ENCODE peak calls at places on chromosomes 3 and 15, in four cellular contexts. One of them, this sample, is unnamed.

GRCh38 chr3:184656991-184657669 is 54.7 kb downstream of the MAGEF1 start:
- DNase-seq in esophagus muscularis mucosa: no peak
- DNase-seq in T-helper 9 cell: no peak
- DNase-seq in NB4: no peak
- DNase-seq in this sample: no peak

GRCh38 chr3:57637391-57637790 is 40.2 kb upstream of the ARF4 start:
- DNase-seq in esophagus muscularis mucosa: no peak
- DNase-seq in T-helper 9 cell: no peak
- DNase-seq in NB4: no peak
- DNase-seq in this sample: no peak

GRCh38 chr15:83112233-83112958 is 5.0 kb downstream of the TM6SF1 start:
- DNase-seq in esophagus muscularis mucosa: no peak
- DNase-seq in T-helper 9 cell: no peak
- DNase-seq in NB4: no peak
- DNase-seq in this sample: no peak

GRCh38 chr15:98650871-98651481 is 2.6 kb downstream of the IGF1R start:
- DNase-seq in esophagus muscularis mucosa: no peak
- DNase-seq in T-helper 9 cell: no peak
- DNase-seq in NB4: peak
- DNase-seq in this sample: no peak

GRCh38 chr15:96360581-96361308 is 30.2 kb downstream of the NR2F2 start:
- DNase-seq in esophagus muscularis mucosa: no peak
- DNase-seq in T-helper 9 cell: no peak
- DNase-seq in NB4: no peak
- DNase-seq in this sample: no peak

GRCh38 chr15:52658955-52659354 is 20.2 kb downstream of the ATOSA start:
- DNase-seq in esophagus muscularis mucosa: no peak
- DNase-seq in T-helper 9 cell: no peak
- DNase-seq in NB4: no peak
- DNase-seq in this sample: peak

GRCh38 chr3:52082951-52083350 is 26.6 kb upstream of the DUSP7 start:
- DNase-seq in esophagus muscularis mucosa: no peak
- DNase-seq in T-helper 9 cell: no peak
- DNase-seq in NB4: no peak
- DNase-seq in this sample: no peak

GRCh38 chr3:67462185-67462584 is 192.2 kb downstream of the SUCLG2 start:
- DNase-seq in esophagus muscularis mucosa: no peak
- DNase-seq in T-helper 9 cell: no peak
- DNase-seq in NB4: no peak
- DNase-seq in this sample: no peak

GRCh38 chr15:79192462-79193036 is 90.0 kb upstream of the ANKRD34C start:
- DNase-seq in esophagus muscularis mucosa: no peak
- DNase-seq in T-helper 9 cell: no peak
- DNase-seq in NB4: no peak
- DNase-seq in this sample: no peak

GRCh38 chr3:56801151-56801596 is 575 bp downstream of the ARHGEF3 start:
- DNase-seq in esophagus muscularis mucosa: no peak
- DNase-seq in T-helper 9 cell: peak
- DNase-seq in NB4: no peak
- DNase-seq in this sample: no peak

GRCh38 chr3:29644956-29645661 is 364.2 kb downstream of the RBMS3 start:
- DNase-seq in esophagus muscularis mucosa: no peak
- DNase-seq in T-helper 9 cell: no peak
- DNase-seq in NB4: no peak
- DNase-seq in this sample: no peak

GRCh38 chr3:125048282-125048681 is 7.5 kb downstream of the HEG1 start:
- DNase-seq in esophagus muscularis mucosa: no peak
- DNase-seq in T-helper 9 cell: no peak
- DNase-seq in NB4: no peak
- DNase-seq in this sample: no peak

GRCh38 chr3:120324185-120324584 is 25.0 kb downstream of the LRRC58 start:
- DNase-seq in esophagus muscularis mucosa: no peak
- DNase-seq in T-helper 9 cell: no peak
- DNase-seq in NB4: no peak
- DNase-seq in this sample: no peak

GRCh38 chr15:36977620-36978610 is 122.4 kb downstream of the MEIS2 start:
- DNase-seq in esophagus muscularis mucosa: no peak
- DNase-seq in T-helper 9 cell: no peak
- DNase-seq in NB4: no peak
- DNase-seq in this sample: no peak

GRCh38 chr15:56736308-56736707 is 3.0 kb upstream of the ZNF280D start:
- DNase-seq in esophagus muscularis mucosa: no peak
- DNase-seq in T-helper 9 cell: no peak
- DNase-seq in NB4: no peak
- DNase-seq in this sample: no peak

GRCh38 chr15:41882689-41883483 is 11.0 kb downstream of the SPTBN5 start:
- DNase-seq in esophagus muscularis mucosa: no peak
- DNase-seq in T-helper 9 cell: no peak
- DNase-seq in NB4: peak
- DNase-seq in this sample: no peak